ENCODE peak calls at places on chromosomes 7 and 10, in nine cellular contexts. Z, J, W, Q, O, E, V, B and R are unnamed samples.

GRCh38 chr7:51318886-51319579 is 2.4 kb upstream of the COBL start:
- DNase-seq in Z (no peak), J (no peak), W (no peak), Q (no peak), O (no peak), E (no peak), V (no peak), B (no peak), R (no peak)

GRCh38 chr10:19815478-19816419 is 483 bp upstream of the PLXDC2 start:
- DNase-seq in Z (peak; percentile 86), J (peak; percentile 93), W (peak; percentile 49), Q (no peak), O (no peak), E (peak; percentile 71), V (peak; percentile 72), B (peak; percentile 0), R (peak; percentile 69)

GRCh38 chr7:22248111-22248809 is 108.7 kb downstream of the RAPGEF5 start:
- DNase-seq in Z (no peak), J (no peak), W (no peak), Q (no peak), O (no peak), E (no peak), V (no peak), B (no peak), R (no peak)

GRCh38 chr10:123990889-123991288 is 99.3 kb upstream of the CPXM2 start:
- DNase-seq in Z (no peak), J (no peak), W (no peak), Q (no peak), O (no peak), E (no peak), V (no peak), B (no peak), R (no peak)

GRCh38 chr7:23654508-23654907 is 25.5 kb upstream of the FAM221A start:
- DNase-seq in Z (no peak), J (peak; percentile 45), W (peak; percentile 25), Q (no peak), O (no peak), E (peak; percentile 29), V (no peak), B (peak; percentile 39), R (peak; percentile 22)

GRCh38 chr10:73790886-73791625 is 5.7 kb downstream of the ZSWIM8 start:
- DNase-seq in Z (no peak), J (no peak), W (no peak), Q (no peak), O (no peak), E (no peak), V (no peak), B (no peak), R (no peak)

GRCh38 chr7:149595541-149595940 is 97.9 kb upstream of the ZNF746 start:
- DNase-seq in Z (no peak), J (no peak), W (no peak), Q (no peak), O (no peak), E (no peak), V (no peak), B (no peak), R (no peak)

GRCh38 chr10:132788831-132789219 is 2.9 kb upstream of the NKX6-2 start:
- DNase-seq in Z (no peak), J (no peak), W (no peak), Q (no peak), O (no peak), E (no peak), V (peak; percentile 17), B (no peak), R (no peak)

GRCh38 chr7:17313175-17313574 is 14.7 kb downstream of the AHR start:
- DNase-seq in Z (no peak), J (no peak), W (no peak), Q (no peak), O (no peak), E (no peak), V (no peak), B (no peak), R (no peak)

GRCh38 chr7:141053626-141054025 is 20.2 kb upstream of the TMEM178B start:
- DNase-seq in Z (no peak), J (no peak), W (no peak), Q (no peak), O (no peak), E (no peak), V (peak; percentile 56), B (peak; percentile 74), R (no peak)

GRCh38 chr10:60203993-60204618 is 185.6 kb downstream of the ANK3 start:
- DNase-seq in Z (no peak), J (peak; percentile 39), W (peak; percentile 51), Q (no peak), O (peak; percentile 35), E (peak; percentile 36), V (peak; percentile 1), B (peak; percentile 36), R (no peak)

GRCh38 chr7:30143748-30144251 is 9.0 kb downstream of the MTURN start:
- DNase-seq in Z (no peak), J (no peak), W (no peak), Q (no peak), O (peak; percentile 99), E (peak; percentile 65), V (no peak), B (peak; percentile 37), R (no peak)

GRCh38 chr10:113476673-113477072 is 76.2 kb upstream of the HABP2 start:
- DNase-seq in Z (peak; percentile 4), J (no peak), W (no peak), Q (no peak), O (no peak), E (no peak), V (no peak), B (no peak), R (no peak)

GRCh38 chr7:45606050-45606449 is 31.9 kb downstream of the ADCY1 start:
- DNase-seq in Z (no peak), J (no peak), W (no peak), Q (no peak), O (no peak), E (no peak), V (no peak), B (no peak), R (no peak)

GRCh38 chr7:115066634-115067033 is 144.7 kb downstream of the MDFIC start:
- DNase-seq in Z (no peak), J (no peak), W (no peak), Q (no peak), O (no peak), E (no peak), V (no peak), B (no peak), R (no peak)

GRCh38 chr7:93949468-93949867 is 27.9 kb downstream of the GNG11 start:
- DNase-seq in Z (no peak), J (no peak), W (no peak), Q (peak; percentile 75), O (no peak), E (peak; percentile 92), V (peak; percentile 16), B (peak; percentile 82), R (no peak)

GRCh38 chr10:60964257-60965235 is 20.6 kb upstream of the RHOBTB1 start:
- DNase-seq in Z (peak; percentile 74), J (peak; percentile 57), W (peak; percentile 96), Q (peak; percentile 70), O (peak; percentile 94), E (peak; percentile 86), V (peak; percentile 98), B (peak; percentile 84), R (peak; percentile 69)

GRCh38 chr10:4217187-4217586 is 432.2 kb upstream of the KLF6 start:
- DNase-seq in Z (no peak), J (no peak), W (no peak), Q (no peak), O (no peak), E (no peak), V (no peak), B (no peak), R (no peak)

GRCh38 chr10:132868995-132869394 is 73.4 kb downstream of the CFAP46 start:
- DNase-seq in Z (peak; percentile 6), J (no peak), W (no peak), Q (no peak), O (no peak), E (no peak), V (no peak), B (no peak), R (peak; percentile 31)

GRCh38 chr10:13629116-13629515 is 42.4 kb downstream of the PRPF18 start:
- DNase-seq in Z (no peak), J (no peak), W (no peak), Q (no peak), O (no peak), E (peak; percentile 9), V (no peak), B (no peak), R (no peak)

GRCh38 chr7:16504019-16504418 is 22.6 kb upstream of the LRRC72 start:
- DNase-seq in Z (no peak), J (no peak), W (no peak), Q (no peak), O (no peak), E (peak; percentile 34), V (peak; percentile 2), B (peak; percentile 30), R (no peak)

GRCh38 chr7:114047889-114048288 is 129.1 kb upstream of the PPP1R3A start:
- DNase-seq in Z (no peak), J (no peak), W (no peak), Q (peak; percentile 15), O (no peak), E (peak; percentile 79), V (no peak), B (peak; percentile 30), R (no peak)

GRCh38 chr10:114420811-114421485 is 16.6 kb upstream of the AFAP1L2 start:
- DNase-seq in Z (no peak), J (no peak), W (no peak), Q (no peak), O (peak; percentile 81), E (no peak), V (no peak), B (no peak), R (no peak)

GRCh38 chr7:138065827-138066226 is 10.4 kb upstream of the AKR1D1 start:
- DNase-seq in Z (no peak), J (no peak), W (no peak), Q (no peak), O (no peak), E (no peak), V (no peak), B (no peak), R (no peak)